ENCODE peak calls at places on chromosomes 3 and 15, in five cellular contexts. F, V, H, K and J are unnamed samples.

GRCh38 chr3:125120370-125121122 is 64.7 kb upstream of the HEG1 start:
- DNase-seq in F (peak), V (no peak), H (no peak), K (peak), J (no peak)

GRCh38 chr15:50181983-50182232 is at the start of gene SLC27A2:
- DNase-seq in F (no peak), V (peak), H (no peak), K (no peak), J (peak)

GRCh38 chr15:99509686-99510461 is 55.9 kb upstream of the MEF2A start:
- DNase-seq in F (no peak), V (no peak), H (no peak), K (no peak), J (no peak)

GRCh38 chr3:19065027-19065426 is 83.3 kb upstream of the KCNH8 start:
- DNase-seq in F (no peak), V (no peak), H (no peak), K (no peak), J (no peak)

GRCh38 chr3:96813820-96814580 is 394 bp upstream of the EPHA6 start:
- DNase-seq in F (peak), V (peak), H (no peak), K (peak), J (peak)

GRCh38 chr3:37863949-37864822 is 2.5 kb downstream of the CTDSPL start:
- DNase-seq in F (no peak), V (no peak), H (no peak), K (no peak), J (no peak)

GRCh38 chr15:73325191-73325980 is 43.4 kb downstream of the HCN4 start:
- DNase-seq in F (no peak), V (no peak), H (peak), K (no peak), J (no peak)

GRCh38 chr3:43477600-43477999 is 144.2 kb downstream of the ANO10 start:
- DNase-seq in F (no peak), V (no peak), H (no peak), K (no peak), J (no peak)

GRCh38 chr3:100256724-100257123 is 4.1 kb upstream of the TBC1D23 start:
- DNase-seq in F (no peak), V (no peak), H (no peak), K (no peak), J (no peak)

GRCh38 chr15:58999694-59000093 is 12.2 kb downstream of the RNF111 start:
- DNase-seq in F (no peak), V (no peak), H (no peak), K (no peak), J (no peak)

GRCh38 chr3:138946554-138947302 is at the start of the genes FOXL2 and FOXL2NB:
- DNase-seq in F (peak), V (peak), H (peak), K (peak), J (peak)

GRCh38 chr3:171813278-171813896 is 3.1 kb upstream of the PLD1 start:
- DNase-seq in F (no peak), V (no peak), H (no peak), K (no peak), J (no peak)

GRCh38 chr15:34367128-34368081 is at the start of gene LPCAT4:
- DNase-seq in F (peak), V (peak), H (peak), K (peak), J (peak)

GRCh38 chr15:83582386-83582785 is 71.5 kb upstream of the ADAMTSL3 start:
- DNase-seq in F (no peak), V (no peak), H (no peak), K (no peak), J (no peak)

GRCh38 chr3:171995486-171995885 is 43.9 kb upstream of the FNDC3B start:
- DNase-seq in F (no peak), V (no peak), H (no peak), K (no peak), J (no peak)

GRCh38 chr3:30894521-30895289 is at the start of gene GADL1:
- DNase-seq in F (peak), V (peak), H (no peak), K (peak), J (peak)

GRCh38 chr3:79531566-79532295 is 236.1 kb downstream of the ROBO1 start:
- DNase-seq in F (no peak), V (no peak), H (no peak), K (no peak), J (no peak)

GRCh38 chr3:131031660-131032059 is 5.0 kb downstream of the NEK11 start:
- DNase-seq in F (no peak), V (no peak), H (no peak), K (no peak), J (no peak)

GRCh38 chr3:44721231-44722102 is 8.0 kb upstream of the ZNF501 start:
- DNase-seq in F (no peak), V (no peak), H (no peak), K (no peak), J (no peak)

GRCh38 chr3:79765854-79766253 is 1.9 kb downstream of the ROBO1 start:
- DNase-seq in F (peak), V (no peak), H (no peak), K (no peak), J (no peak)

GRCh38 chr3:143124683-143125520 is 5.3 kb downstream of the CHST2 start:
- DNase-seq in F (no peak), V (no peak), H (no peak), K (no peak), J (no peak)

GRCh38 chr3:16050641-16051467 is 123.6 kb upstream of the GALNT15 start:
- DNase-seq in F (no peak), V (no peak), H (no peak), K (no peak), J (no peak)

GRCh38 chr3:114380233-114380645 is 86.4 kb downstream of the TIGIT start:
- DNase-seq in F (no peak), V (peak), H (no peak), K (no peak), J (no peak)

GRCh38 chr3:143786229-143787199 is 61.8 kb downstream of the SLC9A9 start:
- DNase-seq in F (no peak), V (peak), H (no peak), K (no peak), J (no peak)

GRCh38 chr3:183252973-183253363 is at the start of gene B3GNT5:
- DNase-seq in F (peak), V (peak), H (no peak), K (no peak), J (peak)

GRCh38 chr3:111589303-111590095 is 5.6 kb downstream of the ZBED2 start:
- DNase-seq in F (no peak), V (no peak), H (no peak), K (no peak), J (no peak)

GRCh38 chr3:117059054-117059989 is 349.7 kb downstream of the TUSC7 start:
- DNase-seq in F (peak), V (no peak), H (no peak), K (no peak), J (no peak)

GRCh38 chr3:182710557-182711157 is 82.6 kb upstream of the ATP11B start:
- DNase-seq in F (no peak), V (no peak), H (no peak), K (no peak), J (no peak)

GRCh38 chr15:81195339-81195864 is 1.3 kb upstream of the IL16 start:
- DNase-seq in F (peak), V (no peak), H (no peak), K (no peak), J (no peak)

GRCh38 chr3:43296565-43296964 is 10.2 kb downstream of the SNRK start:
- DNase-seq in F (no peak), V (no peak), H (no peak), K (no peak), J (no peak)

GRCh38 chr3:37701729-37702128 is 160.0 kb upstream of the CTDSPL start:
- DNase-seq in F (no peak), V (no peak), H (no peak), K (no peak), J (no peak)

GRCh38 chr3:127042634-127043033 is 59.7 kb downstream of the PLXNA1 start:
- DNase-seq in F (no peak), V (no peak), H (no peak), K (no peak), J (no peak)

GRCh38 chr15:77739591-77740378 is 107.1 kb upstream of the LINGO1 start:
- DNase-seq in F (no peak), V (no peak), H (no peak), K (no peak), J (no peak)

GRCh38 chr3:187227658-187228258 is 30.5 kb downstream of the RTP1 start:
- DNase-seq in F (no peak), V (no peak), H (no peak), K (no peak), J (no peak)

GRCh38 chr3:124429129-124429815 is 301.0 kb upstream of the UMPS start:
- DNase-seq in F (no peak), V (no peak), H (no peak), K (no peak), J (no peak)

GRCh38 chr3:166560253-166560652 is 723.0 kb upstream of the BCHE start:
- DNase-seq in F (no peak), V (no peak), H (no peak), K (no peak), J (no peak)

GRCh38 chr3:157494581-157495281 is 8.5 kb downstream of the VEPH1 start:
- DNase-seq in F (no peak), V (no peak), H (no peak), K (no peak), J (no peak)

GRCh38 chr3:142863965-142864924 is 24.6 kb downstream of the PCOLCE2 start:
- DNase-seq in F (no peak), V (no peak), H (no peak), K (no peak), J (no peak)

GRCh38 chr3:152621006-152621868 is 213.7 kb upstream of the P2RY1 start:
- DNase-seq in F (no peak), V (no peak), H (no peak), K (no peak), J (no peak)

DNA sequence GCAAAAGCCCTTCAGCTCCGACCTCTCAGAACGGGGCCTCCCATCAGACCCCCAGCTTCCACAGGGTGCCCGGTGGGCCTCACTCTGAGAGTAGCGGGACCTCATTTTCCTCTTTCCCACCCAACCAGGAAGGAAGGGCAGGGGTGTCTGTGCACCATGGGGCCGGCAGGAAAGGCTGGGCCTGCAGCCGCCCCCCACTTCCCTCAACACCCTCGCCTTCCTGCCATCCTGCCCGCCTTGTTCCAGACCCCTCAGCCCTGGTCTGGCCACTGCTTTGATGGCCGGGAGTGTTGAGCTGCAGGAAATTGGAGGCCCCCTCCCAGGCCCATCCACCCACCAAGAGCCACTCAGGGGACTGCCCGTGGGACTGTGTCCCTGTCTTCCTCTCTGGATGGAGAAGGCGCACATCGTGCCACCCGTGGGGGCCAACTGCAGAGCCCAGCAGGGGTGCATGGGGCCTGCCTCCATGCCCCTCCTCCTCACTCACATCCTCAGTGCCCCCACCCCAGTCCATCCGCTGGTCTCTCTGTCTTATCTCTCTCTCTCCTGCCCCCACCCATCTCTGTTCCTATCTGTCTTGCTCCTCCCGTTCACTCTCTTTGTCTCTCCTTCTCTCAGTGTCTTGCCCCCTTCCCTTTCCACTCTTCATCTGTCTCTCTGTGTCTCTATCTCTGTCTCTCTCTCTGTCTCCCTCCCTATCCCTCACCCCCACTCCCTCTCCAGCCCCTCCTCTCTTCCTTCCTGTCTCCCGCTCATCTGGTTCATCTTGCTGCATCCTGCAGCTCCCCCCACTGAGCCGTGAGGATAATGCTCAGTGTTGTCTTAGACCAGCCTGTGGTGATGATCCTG is 1.8 kb upstream of the PLXND1 start:
- DNase-seq in F (no peak), V (no peak), H (no peak), K (no peak), J (no peak)
- TF ChIP-seq CTCF in F (no peak), V (no peak), H (no peak), K (no peak), J (no peak)

DNA sequence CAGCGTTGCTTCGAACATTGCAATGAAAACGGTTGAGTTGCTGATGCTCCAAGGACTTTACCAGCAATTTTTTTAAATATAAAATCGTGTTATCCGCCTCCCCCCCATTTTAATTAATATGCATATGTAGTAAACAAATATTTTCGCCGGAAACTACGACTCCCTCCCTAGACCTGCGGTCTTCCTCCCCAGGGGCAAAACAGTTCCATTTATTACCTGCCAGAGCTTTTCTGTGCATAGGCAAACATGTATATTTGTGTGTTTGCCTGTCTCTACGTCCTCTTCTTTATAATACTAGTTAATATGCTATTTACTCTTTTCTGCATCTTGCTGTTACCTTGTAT is 593 bp upstream of the RSL24D1 start:
- DNase-seq in F (no peak), V (no peak), H (no peak), K (no peak), J (no peak)
- TF ChIP-seq CTCF in F (no peak), V (no peak), H (no peak), K (no peak), J (no peak)

GRCh38 chr3:192915724-192916123 is 1.9 kb downstream of the MB21D2 start:
- DNase-seq in F (no peak), V (no peak), H (no peak), K (no peak), J (no peak)
- TF ChIP-seq CTCF in F (no peak), V (no peak), H (no peak), K (no peak), J (no peak)

GRCh38 chr3:123296836-123297626 is 95.3 kb downstream of the SEC22A start:
- DNase-seq in F (no peak), V (no peak), H (no peak), K (no peak), J (no peak)

GRCh38 chr3:123298903-123299302 is 97.2 kb downstream of the SEC22A start:
- DNase-seq in F (no peak), V (no peak), H (no peak), K (no peak), J (no peak)

GRCh38 chr3:123296261-123296660 is 94.5 kb downstream of the SEC22A start:
- DNase-seq in F (no peak), V (no peak), H (no peak), K (no peak), J (no peak)

GRCh38 chr3:123295901-123296250 is 94.1 kb downstream of the SEC22A start:
- DNase-seq in F (no peak), V (no peak), H (no peak), K (no peak), J (no peak)

DNA sequence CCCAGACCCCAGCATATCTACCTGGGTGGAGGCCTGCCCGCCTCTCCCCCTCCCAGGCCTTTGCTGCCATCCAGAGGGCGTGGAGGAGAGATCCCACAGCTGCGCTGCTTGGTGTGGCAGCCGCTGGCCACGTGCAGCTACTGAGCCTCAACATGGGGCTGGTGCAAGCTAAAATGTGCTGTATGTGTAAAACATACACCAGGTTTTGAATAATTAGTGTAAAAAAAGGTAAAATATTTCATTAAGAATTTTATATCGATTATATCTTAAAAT is 95.8 kb downstream of the SEC22A start:
- DNase-seq in F (no peak), V (no peak), H (no peak), K (no peak), J (no peak)
- TF ChIP-seq CTCF in F (no peak), V (no peak), H (no peak), K (no peak), J (no peak)

DNA sequence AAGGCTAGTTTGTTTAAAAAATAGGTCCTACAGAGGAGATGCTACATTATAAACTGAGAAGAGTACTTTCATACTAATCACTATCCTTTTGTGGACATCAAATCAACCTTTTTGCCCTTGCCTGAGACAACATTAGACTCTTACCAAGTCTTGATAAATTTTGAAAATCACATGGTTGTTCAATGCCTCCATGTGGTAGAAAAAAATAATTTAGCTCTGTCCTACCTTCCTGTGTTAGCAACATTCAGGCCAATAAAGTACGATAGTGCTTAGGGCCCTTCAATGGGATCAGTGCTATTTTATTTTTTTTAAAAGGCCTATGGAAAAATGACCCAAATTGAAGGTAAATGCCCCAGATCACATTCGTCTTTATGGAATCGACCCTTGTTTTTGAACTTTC is 5.0 kb upstream of the UBE2E1 start:
- DNase-seq in F (no peak), V (no peak), H (no peak), K (no peak), J (no peak)
- TF ChIP-seq CTCF in F (no peak), V (peak), H (no peak), K (no peak), J (no peak)